ENCODE peak calls at places on chromosomes 5 and 9, in four cellular contexts. One of them, this sample, is unnamed.

GRCh38 chr5:10324519-10325370 is 17.0 kb upstream of the CMBL start:
- DNase-seq in psoas muscle: no peak
- DNase-seq in fibroblast of lung: no peak
- DNase-seq in HCT116: no peak
- DNase-seq in this sample: no peak

GRCh38 chr9:86733929-86734328 is 213.4 kb downstream of the GAS1 start:
- DNase-seq in psoas muscle: peak; percentile 66
- DNase-seq in fibroblast of lung: no peak
- DNase-seq in HCT116: no peak
- DNase-seq in this sample: no peak

GRCh38 chr5:65779643-65780042 is 57.6 kb downstream of the NLN start:
- DNase-seq in psoas muscle: no peak
- DNase-seq in fibroblast of lung: no peak
- DNase-seq in HCT116: no peak
- DNase-seq in this sample: no peak

GRCh38 chr9:107929439-107929838 is 439.9 kb upstream of the KLF4 start:
- DNase-seq in psoas muscle: peak; percentile 70
- DNase-seq in fibroblast of lung: no peak
- DNase-seq in HCT116: no peak
- DNase-seq in this sample: no peak

GRCh38 chr5:148986636-148987035 is 76.2 kb downstream of the SH3TC2 start:
- DNase-seq in psoas muscle: no peak
- DNase-seq in fibroblast of lung: no peak
- DNase-seq in HCT116: no peak
- DNase-seq in this sample: no peak

GRCh38 chr5:122661496-122662180 is 113.2 kb upstream of the SNX2 start:
- DNase-seq in psoas muscle: no peak
- DNase-seq in fibroblast of lung: peak; percentile 2
- DNase-seq in HCT116: no peak
- DNase-seq in this sample: no peak

GRCh38 chr5:134374234-134374633 is 2.9 kb downstream of the UBE2B start:
- DNase-seq in psoas muscle: no peak
- DNase-seq in fibroblast of lung: no peak
- DNase-seq in HCT116: no peak
- DNase-seq in this sample: no peak

GRCh38 chr9:71962328-71962727 is 50.9 kb downstream of the C9orf85 start:
- DNase-seq in psoas muscle: no peak
- DNase-seq in fibroblast of lung: no peak
- DNase-seq in HCT116: no peak
- DNase-seq in this sample: no peak

GRCh38 chr5:107359916-107360234 is 310.9 kb downstream of the EFNA5 start:
- DNase-seq in psoas muscle: no peak
- DNase-seq in fibroblast of lung: no peak
- DNase-seq in HCT116: no peak
- DNase-seq in this sample: no peak

GRCh38 chr9:114836769-114837168 is 30.9 kb upstream of the TNFSF15 start:
- DNase-seq in psoas muscle: no peak
- DNase-seq in fibroblast of lung: peak; percentile 27
- DNase-seq in HCT116: no peak
- DNase-seq in this sample: no peak

GRCh38 chr9:119074017-119074416 is 295.2 kb downstream of the BRINP1 start:
- DNase-seq in psoas muscle: no peak
- DNase-seq in fibroblast of lung: no peak
- DNase-seq in HCT116: no peak
- DNase-seq in this sample: no peak

GRCh38 chr5:2752059-2752874 is 790 bp upstream of the IRX2 start:
- DNase-seq in psoas muscle: no peak
- DNase-seq in fibroblast of lung: peak; percentile 56
- DNase-seq in HCT116: no peak
- DNase-seq in this sample: peak; percentile 87

GRCh38 chr5:592158-592557 is 20.0 kb upstream of the CEP72 start:
- DNase-seq in psoas muscle: no peak
- DNase-seq in fibroblast of lung: no peak
- DNase-seq in HCT116: no peak
- DNase-seq in this sample: no peak

GRCh38 chr5:109690456-109691247 is 925 bp downstream of the MAN2A1 start:
- DNase-seq in psoas muscle: peak; percentile 88
- DNase-seq in fibroblast of lung: peak; percentile 82
- DNase-seq in HCT116: peak; percentile 28
- DNase-seq in this sample: peak; percentile 91

GRCh38 chr9:74985041-74985440 is 32.3 kb upstream of the C9orf40 start:
- DNase-seq in psoas muscle: no peak
- DNase-seq in fibroblast of lung: no peak
- DNase-seq in HCT116: no peak
- DNase-seq in this sample: no peak

GRCh38 chr9:99000480-99001395 is 57.0 kb downstream of the COL15A1 start:
- DNase-seq in psoas muscle: peak; percentile 73
- DNase-seq in fibroblast of lung: peak; percentile 75
- DNase-seq in HCT116: peak; percentile 34
- DNase-seq in this sample: peak; percentile 67

GRCh38 chr9:137694962-137695875 is 76.4 kb downstream of the EHMT1 start:
- DNase-seq in psoas muscle: peak; percentile 76
- DNase-seq in fibroblast of lung: no peak
- DNase-seq in HCT116: no peak
- DNase-seq in this sample: no peak

GRCh38 chr5:139226131-139226530 is 28.0 kb upstream of the SIL1 start:
- DNase-seq in psoas muscle: no peak
- DNase-seq in fibroblast of lung: no peak
- DNase-seq in HCT116: no peak
- DNase-seq in this sample: no peak

GRCh38 chr9:137138701-137139467 is at the start of gene GRIN1:
- DNase-seq in psoas muscle: no peak
- DNase-seq in fibroblast of lung: no peak
- DNase-seq in HCT116: no peak
- DNase-seq in this sample: peak; percentile 69

GRCh38 chr9:105244996-105245719 is 707 bp downstream of the SLC44A1 start:
- DNase-seq in psoas muscle: peak; percentile 64
- DNase-seq in fibroblast of lung: peak; percentile 42
- DNase-seq in HCT116: no peak
- DNase-seq in this sample: peak; percentile 73

GRCh38 chr5:134873494-134873893 is 677 bp upstream of the TXNDC15 start:
- DNase-seq in psoas muscle: no peak
- DNase-seq in fibroblast of lung: no peak
- DNase-seq in HCT116: no peak
- DNase-seq in this sample: no peak

GRCh38 chr5:66864240-66864884 is 268.2 kb downstream of the MAST4 start:
- DNase-seq in psoas muscle: no peak
- DNase-seq in fibroblast of lung: peak; percentile 65
- DNase-seq in HCT116: no peak
- DNase-seq in this sample: no peak

GRCh38 chr5:11174601-11175000 is 413.6 kb upstream of the DAP start:
- DNase-seq in psoas muscle: no peak
- DNase-seq in fibroblast of lung: no peak
- DNase-seq in HCT116: no peak
- DNase-seq in this sample: no peak

GRCh38 chr5:82975812-82976211 is 101.4 kb downstream of the TMEM167A start:
- DNase-seq in psoas muscle: no peak
- DNase-seq in fibroblast of lung: no peak
- DNase-seq in HCT116: peak; percentile 100
- DNase-seq in this sample: no peak

GRCh38 chr5:154857091-154857533 is 1.3 kb upstream of the CNOT8 start:
- DNase-seq in psoas muscle: no peak
- DNase-seq in fibroblast of lung: no peak
- DNase-seq in HCT116: no peak
- DNase-seq in this sample: no peak

GRCh38 chr9:38106488-38106887 is 37.5 kb upstream of the SHB start:
- DNase-seq in psoas muscle: no peak
- DNase-seq in fibroblast of lung: no peak
- DNase-seq in HCT116: no peak
- DNase-seq in this sample: no peak

GRCh38 chr5:11903614-11904269 is 504 bp downstream of the CTNND2 start:
- DNase-seq in psoas muscle: no peak
- DNase-seq in fibroblast of lung: peak; percentile 45
- DNase-seq in HCT116: no peak
- DNase-seq in this sample: no peak

GRCh38 chr5:140038373-140038957 is 4.6 kb downstream of the NRG2 start:
- DNase-seq in psoas muscle: no peak
- DNase-seq in fibroblast of lung: peak; percentile 18
- DNase-seq in HCT116: no peak
- DNase-seq in this sample: no peak

GRCh38 chr5:149438711-149439132 is 59.6 kb upstream of the IL17B start:
- DNase-seq in psoas muscle: no peak
- DNase-seq in fibroblast of lung: no peak
- DNase-seq in HCT116: no peak
- DNase-seq in this sample: no peak

GRCh38 chr5:27015758-27016157 is 22.6 kb downstream of the CDH9 start:
- DNase-seq in psoas muscle: no peak
- DNase-seq in fibroblast of lung: no peak
- DNase-seq in HCT116: no peak
- DNase-seq in this sample: no peak

GRCh38 chr9:135905380-135906282 is 1.7 kb downstream of the CAMSAP1 start:
- DNase-seq in psoas muscle: no peak
- DNase-seq in fibroblast of lung: no peak
- DNase-seq in HCT116: peak; percentile 53
- DNase-seq in this sample: peak; percentile 54

GRCh38 chr5:44807269-44807668 is 1.5 kb upstream of the MRPS30 start:
- DNase-seq in psoas muscle: no peak
- DNase-seq in fibroblast of lung: no peak
- DNase-seq in HCT116: no peak
- DNase-seq in this sample: no peak

GRCh38 chr5:54969856-54970828 is 15.3 kb downstream of the ESM1 start:
- DNase-seq in psoas muscle: no peak
- DNase-seq in fibroblast of lung: peak; percentile 35
- DNase-seq in HCT116: no peak
- DNase-seq in this sample: no peak
- TF ChIP-seq CTCF in psoas muscle: no peak
- TF ChIP-seq CTCF in fibroblast of lung: peak; percentile 6
- TF ChIP-seq CTCF in HCT116: peak; percentile 24
- TF ChIP-seq CTCF in this sample: no peak

GRCh38 chr5:5770825-5771224 is 348.3 kb downstream of the ICE1 start:
- DNase-seq in psoas muscle: no peak
- DNase-seq in fibroblast of lung: no peak
- DNase-seq in HCT116: no peak
- DNase-seq in this sample: no peak

GRCh38 chr5:5767286-5767928 is 344.9 kb downstream of the ICE1 start:
- DNase-seq in psoas muscle: no peak
- DNase-seq in fibroblast of lung: no peak
- DNase-seq in HCT116: no peak
- DNase-seq in this sample: peak; percentile 38

DNA sequence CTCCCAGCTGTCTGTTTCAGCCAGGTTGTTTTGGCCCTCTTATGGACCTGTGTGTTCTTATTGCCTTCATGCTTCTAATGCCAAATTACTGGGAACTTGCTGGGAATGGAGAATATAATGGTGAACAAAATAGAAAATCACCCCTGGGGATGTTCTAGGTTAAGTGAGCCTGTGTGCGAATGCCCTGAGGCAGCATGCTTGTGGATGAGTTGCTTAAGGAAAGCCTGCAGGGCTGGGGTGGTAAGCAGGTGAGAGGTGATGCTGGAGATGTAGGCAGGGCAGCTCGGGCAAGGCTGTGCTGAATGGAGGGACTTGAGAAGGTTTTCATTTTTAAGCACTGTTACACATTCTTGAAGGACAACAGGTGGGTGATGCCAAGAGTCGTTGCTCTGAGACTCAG is 342.6 kb downstream of the ICE1 start:
- DNase-seq in psoas muscle: no peak
- DNase-seq in fibroblast of lung: no peak
- DNase-seq in HCT116: no peak
- DNase-seq in this sample: no peak
- H3K27ac ChIP-seq in psoas muscle: no peak overlapping the region
- H3K27ac ChIP-seq in fibroblast of lung: no peak overlapping the region
- H3K27ac ChIP-seq in HCT116: no peak overlapping the region
- H3K27ac ChIP-seq in this sample: no peak overlapping the region

DNA sequence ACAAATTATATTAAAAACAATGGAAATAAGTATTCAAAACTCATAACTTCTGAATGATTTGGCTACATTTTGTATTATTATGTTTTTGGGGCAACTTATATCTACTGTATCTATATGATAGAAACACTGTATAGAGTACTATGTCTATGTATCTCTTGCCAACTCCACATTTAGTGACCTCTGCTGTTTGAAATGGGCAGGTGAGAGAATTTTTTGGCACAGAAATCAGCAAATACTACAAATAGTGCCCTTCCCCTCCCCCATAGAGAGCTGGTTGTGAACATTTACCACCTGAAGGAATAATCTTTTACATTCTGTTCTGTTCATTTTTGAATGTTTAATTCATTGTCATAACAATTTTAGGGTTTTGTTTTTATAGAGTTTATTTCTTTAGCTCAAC is 545.3 kb downstream of the PDE4D start:
- DNase-seq in psoas muscle: no peak
- DNase-seq in fibroblast of lung: no peak
- DNase-seq in HCT116: no peak
- DNase-seq in this sample: no peak
- TF ChIP-seq CTCF in psoas muscle: peak; percentile 4
- TF ChIP-seq CTCF in fibroblast of lung: no peak
- TF ChIP-seq CTCF in HCT116: peak; percentile 23
- TF ChIP-seq CTCF in this sample: no peak

DNA sequence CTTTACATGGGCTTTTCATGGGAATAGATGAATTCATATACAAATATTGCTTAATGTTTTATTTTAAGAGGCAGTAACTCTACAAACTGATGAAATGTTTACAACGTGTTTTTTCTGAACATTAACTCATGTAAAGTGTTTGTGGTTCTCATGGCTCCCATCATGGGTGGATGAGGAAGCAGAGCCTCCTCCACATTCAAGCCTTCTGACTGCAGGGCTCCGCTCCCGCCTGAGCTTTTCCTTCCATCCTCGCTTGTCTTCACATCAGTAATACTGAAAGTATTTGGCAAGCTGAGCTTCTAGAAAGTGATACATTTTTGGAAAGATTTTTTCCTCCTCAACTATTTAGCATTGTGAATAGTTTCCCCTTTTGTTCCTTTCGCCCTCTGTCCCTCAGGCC is 204.3 kb downstream of the ARHGAP26 start:
- DNase-seq in psoas muscle: no peak
- DNase-seq in fibroblast of lung: peak; percentile 17
- DNase-seq in HCT116: no peak
- DNase-seq in this sample: no peak
- H3K27ac ChIP-seq in psoas muscle: no peak overlapping the region
- H3K27ac ChIP-seq in fibroblast of lung: no peak overlapping the region
- H3K27ac ChIP-seq in HCT116: no peak overlapping the region
- H3K27ac ChIP-seq in this sample: no peak overlapping the region

DNA sequence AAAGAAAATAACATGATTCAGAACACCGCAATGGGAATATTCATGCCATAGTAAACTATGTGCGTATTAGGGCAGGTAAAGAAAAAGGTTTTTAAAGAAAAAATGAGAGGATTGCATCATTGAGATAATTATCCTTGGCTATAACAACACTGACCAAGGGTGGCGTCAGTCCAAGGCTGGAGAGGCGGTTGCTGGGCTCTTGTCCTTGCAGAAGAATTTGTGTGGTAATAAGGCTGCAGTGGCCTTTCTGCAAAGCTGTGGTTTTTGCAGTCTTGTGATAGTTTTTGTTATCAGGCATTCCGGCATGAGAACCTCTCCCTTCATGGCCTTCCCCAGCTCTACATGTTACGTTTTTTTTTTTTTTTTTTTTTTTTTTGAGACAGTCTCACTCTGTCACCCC is 14.0 kb downstream of the BOD1 start:
- DNase-seq in psoas muscle: peak; percentile 75
- DNase-seq in fibroblast of lung: peak; percentile 92
- DNase-seq in HCT116: no peak
- DNase-seq in this sample: peak; percentile 64
- TF ChIP-seq CTCF in psoas muscle: no peak
- TF ChIP-seq CTCF in fibroblast of lung: no peak
- TF ChIP-seq CTCF in HCT116: no peak
- TF ChIP-seq CTCF in this sample: no peak

This sample was measured in left lung.